ENCODE peak calls at places on chromosomes 12 and 14, in ten cellular contexts. W is stimulated activated CD8-positive, alpha-beta memory T cell treated with anti-CD3 and anti-CD28 coated beads, Interleukin-15, amount 100 ng/mL, for 48 hours; K is foreskin fibroblast; Z is GM04504; J is activated gamma-delta T cell treated with Interleukin-2 at 50 U/mL for 16 hours; B is T-helper 1 cell; Y is iPS-NIHi11; Q is uterus; P is heart right ventricle; G is GM23248. U is an unnamed sample.

GRCh38 chr12:19572920-19573558 is 133.7 kb downstream of the AEBP2 start:
- DNase-seq in W (no peak), K (peak; percentile 20), Z (no peak), J (no peak), B (peak; percentile 47), Y (peak; percentile 69), Q (no peak), P (no peak), G (peak; percentile 48), U (peak; percentile 48)

GRCh38 chr14:39426605-39427004 is 5.6 kb downstream of the FBXO33 start:
- DNase-seq in W (no peak), K (peak; percentile 39), Z (no peak), J (no peak), B (peak; percentile 28), Y (no peak), Q (no peak), P (no peak), G (peak; percentile 80), U (no peak)

GRCh38 chr12:54502485-54502884 is 4.9 kb downstream of the NCKAP1L start:
- DNase-seq in W (no peak), K (no peak), Z (no peak), J (no peak), B (no peak), Y (no peak), Q (no peak), P (no peak), G (no peak), U (no peak)

GRCh38 chr14:24139272-24139934 is 2.0 kb downstream of the EMC9 start:
- DNase-seq in W (no peak), K (no peak), Z (no peak), J (no peak), B (peak; percentile 24), Y (no peak), Q (no peak), P (no peak), G (no peak), U (no peak)

GRCh38 chr12:102740157-102741032 is 176.6 kb downstream of the PAH start:
- DNase-seq in W (no peak), K (peak; percentile 7), Z (peak; percentile 20), J (no peak), B (peak; percentile 3), Y (no peak), Q (no peak), P (no peak), G (peak; percentile 71), U (no peak)

GRCh38 chr12:48580831-48581230 is 11.0 kb upstream of the LALBA start:
- DNase-seq in W (no peak), K (no peak), Z (no peak), J (no peak), B (no peak), Y (no peak), Q (no peak), P (no peak), G (no peak), U (no peak)

GRCh38 chr12:57090924-57091632 is 2.2 kb downstream of the NAB2 start:
- DNase-seq in W (no peak), K (no peak), Z (no peak), J (no peak), B (no peak), Y (no peak), Q (no peak), P (no peak), G (peak; percentile 78), U (no peak)

GRCh38 chr14:70116278-70116677 is 72.5 kb downstream of the SLC8A3 start:
- DNase-seq in W (no peak), K (no peak), Z (no peak), J (no peak), B (no peak), Y (no peak), Q (no peak), P (no peak), G (no peak), U (no peak)

GRCh38 chr14:69269381-69269780 is 9.4 kb downstream of the GALNT16 start:
- DNase-seq in W (no peak), K (no peak), Z (no peak), J (no peak), B (no peak), Y (no peak), Q (no peak), P (no peak), G (no peak), U (no peak)

GRCh38 chr12:66598081-66598480 is 80.8 kb downstream of the GRIP1 start:
- DNase-seq in W (no peak), K (no peak), Z (no peak), J (no peak), B (no peak), Y (no peak), Q (no peak), P (no peak), G (no peak), U (no peak)

GRCh38 chr12:1760566-1761382 is 59.6 kb upstream of the LRTM2 start:
- DNase-seq in W (no peak), K (peak; percentile 81), Z (peak; percentile 28), J (no peak), B (no peak), Y (no peak), Q (no peak), P (no peak), G (peak; percentile 29), U (no peak)

GRCh38 chr12:53825246-53826081 is 73.7 kb upstream of the CISTR start:
- DNase-seq in W (no peak), K (peak; percentile 55), Z (no peak), J (no peak), B (no peak), Y (no peak), Q (no peak), P (no peak), G (peak; percentile 25), U (no peak)

GRCh38 chr14:68392393-68393085 is 400.3 kb downstream of the ZFP36L1 start:
- DNase-seq in W (no peak), K (no peak), Z (no peak), J (no peak), B (no peak), Y (no peak), Q (peak; percentile 62), P (peak; percentile 46), G (no peak), U (peak; percentile 38)

GRCh38 chr14:93549578-93549977 is 118.8 kb downstream of the UNC79 start:
- DNase-seq in W (no peak), K (no peak), Z (no peak), J (no peak), B (no peak), Y (no peak), Q (no peak), P (no peak), G (no peak), U (no peak)

GRCh38 chr14:89365071-89365801 is 51.8 kb downstream of the FOXN3 start:
- DNase-seq in W (peak; percentile 24), K (no peak), Z (no peak), J (peak; percentile 49), B (peak; percentile 78), Y (no peak), Q (peak; percentile 32), P (no peak), G (no peak), U (no peak)

GRCh38 chr12:123164222-123164621 is 13.3 kb upstream of the PITPNM2 start:
- DNase-seq in W (no peak), K (no peak), Z (no peak), J (no peak), B (no peak), Y (no peak), Q (no peak), P (no peak), G (no peak), U (no peak)

GRCh38 chr12:5305861-5306545 is 125.9 kb upstream of the NTF3 start:
- DNase-seq in W (no peak), K (no peak), Z (no peak), J (no peak), B (no peak), Y (no peak), Q (no peak), P (no peak), G (no peak), U (no peak)